ENCODE peak calls at places on chromosome 15, in six cellular contexts. W, D, C, M, Q and X are unnamed samples.

GRCh38 chr15:33154366-33155166 is 39.9 kb downstream of the FMN1 start:
- DNase-seq in W (no peak), D (peak), C (no peak), M (no peak), Q (no peak), X (peak)

GRCh38 chr15:70259030-70259424 is 161.3 kb upstream of the TLE3 start:
- DNase-seq in W (no peak), D (peak), C (peak), M (no peak), Q (peak), X (peak)

GRCh38 chr15:74303741-74304309 is 63.6 kb downstream of the CYP11A1 start:
- DNase-seq in W (no peak), D (no peak), C (no peak), M (no peak), Q (no peak), X (no peak)

GRCh38 chr15:73602444-73602843 is 30.7 kb downstream of the NPTN start:
- DNase-seq in W (no peak), D (no peak), C (no peak), M (no peak), Q (no peak), X (no peak)

GRCh38 chr15:93837450-93837849 is 393.9 kb upstream of the MCTP2 start:
- DNase-seq in W (no peak), D (no peak), C (no peak), M (no peak), Q (no peak), X (no peak)

GRCh38 chr15:99443056-99443756 is 122.6 kb upstream of the MEF2A start:
- DNase-seq in W (no peak), D (no peak), C (no peak), M (no peak), Q (no peak), X (no peak)

GRCh38 chr15:64151727-64152506 is at the start of gene SNX22:
- DNase-seq in W (no peak), D (no peak), C (no peak), M (no peak), Q (peak), X (no peak)

GRCh38 chr15:89947338-89947829 is 34.6 kb upstream of the ARPIN start:
- DNase-seq in W (no peak), D (no peak), C (no peak), M (no peak), Q (no peak), X (no peak)

GRCh38 chr15:71725215-71725955 is 85.0 kb upstream of the NR2E3 start:
- DNase-seq in W (no peak), D (no peak), C (no peak), M (no peak), Q (no peak), X (peak)

GRCh38 chr15:58332676-58333400 is 99.0 kb upstream of the LIPC start:
- DNase-seq in W (no peak), D (no peak), C (no peak), M (peak), Q (no peak), X (peak)

GRCh38 chr15:59035157-59035556 is 47.7 kb downstream of the RNF111 start:
- DNase-seq in W (no peak), D (no peak), C (no peak), M (no peak), Q (no peak), X (no peak)

GRCh38 chr15:52730163-52730562 is 51.0 kb upstream of the ATOSA start:
- DNase-seq in W (no peak), D (no peak), C (no peak), M (peak), Q (peak), X (peak)

GRCh38 chr15:62138124-62138523 is 27.0 kb downstream of the C2CD4B start:
- DNase-seq in W (no peak), D (no peak), C (no peak), M (peak), Q (no peak), X (peak)

GRCh38 chr15:66306381-66306780 is 13.0 kb downstream of the DIS3L start:
- DNase-seq in W (no peak), D (no peak), C (no peak), M (no peak), Q (no peak), X (no peak)

GRCh38 chr15:88454867-88455810 is 12.0 kb downstream of the MRPL46 start:
- DNase-seq in W (peak), D (peak), C (no peak), M (peak), Q (peak), X (peak)

GRCh38 chr15:31560643-31561042 is 234.0 kb downstream of the KLF13 start:
- DNase-seq in W (no peak), D (no peak), C (no peak), M (no peak), Q (no peak), X (no peak)

GRCh38 chr15:66369773-66370651 is 13.5 kb upstream of the TIPIN start:
- DNase-seq in W (no peak), D (no peak), C (no peak), M (no peak), Q (peak), X (peak)

GRCh38 chr15:77426871-77427270 is 6.2 kb downstream of the HMG20A start:
- DNase-seq in W (no peak), D (no peak), C (no peak), M (no peak), Q (no peak), X (no peak)

GRCh38 chr15:84598250-84598649 is 2.6 kb upstream of the ZSCAN2 start:
- DNase-seq in W (no peak), D (no peak), C (no peak), M (no peak), Q (no peak), X (peak)

GRCh38 chr15:101047301-101047781 is 128.2 kb downstream of the LRRK1 start:
- DNase-seq in W (no peak), D (no peak), C (no peak), M (no peak), Q (no peak), X (no peak)

GRCh38 chr15:64895285-64896065 is 16.2 kb upstream of the ANKDD1A start:
- DNase-seq in W (no peak), D (no peak), C (no peak), M (no peak), Q (peak), X (peak)

GRCh38 chr15:34338347-34338746 is 766 bp upstream of the SLC12A6 start:
- DNase-seq in W (no peak), D (no peak), C (no peak), M (no peak), Q (no peak), X (no peak)

GRCh38 chr15:40766906-40767837 is 2.6 kb upstream of the C15orf62 start:
- DNase-seq in W (no peak), D (peak), C (no peak), M (no peak), Q (no peak), X (no peak)

GRCh38 chr15:67953286-67953685 is 100.8 kb upstream of the PIAS1 start:
- DNase-seq in W (no peak), D (no peak), C (no peak), M (no peak), Q (no peak), X (no peak)

GRCh38 chr15:76169792-76170425 is 110.1 kb downstream of the TMEM266 start:
- DNase-seq in W (no peak), D (no peak), C (no peak), M (no peak), Q (no peak), X (no peak)

GRCh38 chr15:29040367-29040745 is 154.6 kb downstream of the APBA2 start:
- DNase-seq in W (peak), D (no peak), C (no peak), M (no peak), Q (no peak), X (no peak)

GRCh38 chr15:77168616-77169015 is 97.7 kb upstream of the TSPAN3 start:
- DNase-seq in W (no peak), D (no peak), C (no peak), M (no peak), Q (no peak), X (no peak)

GRCh38 chr15:60065951-60066350 is 61.8 kb downstream of the FOXB1 start:
- DNase-seq in W (no peak), D (no peak), C (no peak), M (no peak), Q (no peak), X (no peak)

GRCh38 chr15:100958326-100959065 is 39.3 kb downstream of the LRRK1 start:
- DNase-seq in W (no peak), D (no peak), C (no peak), M (peak), Q (no peak), X (no peak)

GRCh38 chr15:79472446-79472845 is 40.3 kb downstream of the MINAR1 start:
- DNase-seq in W (no peak), D (no peak), C (no peak), M (no peak), Q (no peak), X (no peak)